ENCODE peak calls at places on chromosome 6, in six cellular contexts. U, L, H, K, F and J are unnamed samples.
A peak's percentile ranks its signal among the peaks of the same experiment; 100 is the strongest.

GRCh38 chr6:20706293-20707165 is 172.3 kb downstream of the CDKAL1 start:
- DNase-seq in U (no peak), L (no peak), H (no peak), F (no peak), K (no peak), J (no peak)

GRCh38 chr6:35061651-35062410 is 79.3 kb downstream of the TCP11 start:
- DNase-seq in L (no peak), F (no peak), K (no peak), U (no peak), H (no peak), J (no peak)

GRCh38 chr6:138291849-138292181 is 73.5 kb upstream of the PBOV1 start:
- DNase-seq in U (no peak), H (no peak), K (no peak), F (no peak), L (peak; percentile 17), J (no peak)

GRCh38 chr6:151389640-151390275 is 1.6 kb downstream of the ZBTB2 start:
- DNase-seq in F (peak; percentile 79), L (peak; percentile 58), U (peak; percentile 95), K (peak; percentile 68), H (peak; percentile 48), J (no peak)

GRCh38 chr6:116779569-116780164 is 14.1 kb upstream of the FAM162B start:
- DNase-seq in U (peak; percentile 32), L (peak; percentile 85), F (peak; percentile 57), K (no peak), H (peak; percentile 7), J (no peak)

GRCh38 chr6:42281570-42281969 is 63.9 kb upstream of the MRPS10 start:
- DNase-seq in U (no peak), L (no peak), K (no peak), H (no peak), F (no peak), J (peak; percentile 61)

GRCh38 chr6:158041370-158041769 is 59.7 kb downstream of the SYNJ2 start:
- DNase-seq in F (no peak), K (no peak), U (no peak), L (no peak), H (no peak), J (no peak)

GRCh38 chr6:42511803-42512422 is 51.9 kb upstream of the UBR2 start:
- DNase-seq in K (no peak), H (no peak), F (peak; percentile 40), L (no peak), U (no peak), J (no peak)

GRCh38 chr6:36249010-36249409 is 20.9 kb upstream of the PNPLA1 start:
- DNase-seq in F (peak; percentile 91), U (no peak), H (peak; percentile 21), L (no peak), K (no peak), J (no peak)

GRCh38 chr6:124131259-124131658 is 327.6 kb downstream of the NKAIN2 start:
- DNase-seq in F (peak; percentile 47), L (no peak), H (no peak), U (no peak), K (no peak), J (no peak)

GRCh38 chr6:130896249-130896648 is 69.0 kb downstream of the SMLR1 start:
- DNase-seq in H (no peak), U (no peak), L (no peak), F (no peak), K (peak; percentile 22), J (no peak)

GRCh38 chr6:37696220-37696840 is 1.4 kb downstream of the MDGA1 start:
- DNase-seq in F (peak; percentile 49), H (no peak), K (no peak), L (peak; percentile 56), U (peak; percentile 79), J (peak; percentile 72)

GRCh38 chr6:51182884-51183283 is 364.2 kb downstream of the TFAP2B start:
- DNase-seq in H (no peak), K (no peak), L (no peak), U (no peak), F (no peak), J (no peak)

GRCh38 chr6:2791124-2792050 is 26.2 kb downstream of the WRNIP1 start:
- DNase-seq in H (peak; percentile 70), F (peak; percentile 87), K (peak; percentile 51), U (peak; percentile 59), L (peak; percentile 87), J (no peak)

GRCh38 chr6:41647061-41647511 is 8.8 kb downstream of the MDFI start:
- DNase-seq in L (no peak), K (no peak), F (no peak), U (no peak), H (no peak), J (no peak)

GRCh38 chr6:127069659-127070279 is 48.7 kb upstream of the RSPO3 start:
- DNase-seq in F (peak; percentile 48), U (no peak), K (no peak), H (no peak), L (peak; percentile 75), J (no peak)

GRCh38 chr6:35014341-35014740 is 125.3 kb downstream of the ANKS1A start:
- DNase-seq in L (no peak), K (peak; percentile 79), H (no peak), F (no peak), U (no peak), J (no peak)

GRCh38 chr6:167685654-167686053 is 141.1 kb upstream of the AFDN start:
- DNase-seq in U (no peak), H (no peak), F (no peak), L (no peak), K (no peak), J (no peak)

GRCh38 chr6:144662812-144663211 is 377.7 kb downstream of the UTRN start:
- DNase-seq in U (no peak), H (no peak), L (no peak), K (no peak), F (no peak), J (no peak)

GRCh38 chr6:1797801-1798200 is 188.1 kb downstream of the FOXC1 start:
- DNase-seq in H (no peak), L (no peak), K (no peak), U (no peak), F (peak; percentile 34), J (no peak)

GRCh38 chr6:151142676-151143075 is 97.1 kb upstream of the AKAP12 start:
- DNase-seq in F (no peak), K (no peak), L (no peak), H (no peak), U (no peak), J (no peak)

GRCh38 chr6:49676671-49677281 is 36.6 kb downstream of the CRISP2 start:
- DNase-seq in F (peak; percentile 10), L (no peak), H (no peak), U (no peak), K (no peak), J (no peak)

GRCh38 chr6:26175428-26176181 is 88.4 kb downstream of the HFE start:
- DNase-seq in L (peak; percentile 83), U (no peak), H (no peak), F (peak; percentile 83), K (no peak), J (no peak)

GRCh38 chr6:70668499-70668812 is 773 bp downstream of the SMAP1 start:
- DNase-seq in L (no peak), U (no peak), F (peak; percentile 26), K (no peak), H (no peak), J (no peak)

GRCh38 chr6:3163248-3163594 is 5.9 kb upstream of the TUBB2A start:
- DNase-seq in H (no peak), K (no peak), F (no peak), L (no peak), U (peak; percentile 68), J (no peak)

GRCh38 chr6:22383016-22383415 is 86.2 kb upstream of the PRL start:
- DNase-seq in L (no peak), U (no peak), K (no peak), F (no peak), H (no peak), J (no peak)

GRCh38 chr6:47034919-47035318 is 7.2 kb downstream of the ADGRF1 start:
- DNase-seq in K (no peak), H (peak; percentile 99), F (peak; percentile 93), L (peak; percentile 35), U (no peak), J (no peak)

GRCh38 chr6:1903780-1904493 is 294.2 kb downstream of the FOXC1 start:
- DNase-seq in L (no peak), K (no peak), H (no peak), F (no peak), U (peak; percentile 32), J (no peak)

GRCh38 chr6:33061987-33062386 is 11.5 kb downstream of the HLA-DPA1 start:
- DNase-seq in H (no peak), K (no peak), F (peak; percentile 8), L (no peak), U (no peak), J (no peak)

GRCh38 chr6:395432-396125 is 4.0 kb downstream of the IRF4 start:
- DNase-seq in L (no peak), U (no peak), H (no peak), K (no peak), F (no peak), J (peak; percentile 54)

GRCh38 chr6:111985202-111985731 is 68.6 kb upstream of the CCN6 start:
- DNase-seq in F (peak; percentile 74), H (peak; percentile 79), U (no peak), K (no peak), L (peak; percentile 96), J (no peak)

GRCh38 chr6:66985816-66986215 is 1278.8 kb upstream of the EYS start:
- DNase-seq in U (no peak), F (no peak), K (no peak), H (no peak), L (no peak), J (no peak)

GRCh38 chr6:2663123-2663522 is 87.6 kb downstream of the MYLK4 start:
- DNase-seq in H (no peak), F (no peak), U (no peak), L (no peak), K (no peak), J (no peak)

GRCh38 chr6:140360651-140361050 is 986.2 kb upstream of the CITED2 start:
- DNase-seq in H (no peak), U (no peak), K (no peak), L (no peak), F (no peak), J (no peak)

GRCh38 chr6:142416179-142416578 is 114.4 kb downstream of the ADGRG6 start:
- DNase-seq in K (no peak), L (peak; percentile 20), F (peak; percentile 95), U (no peak), H (peak; percentile 80), J (no peak)